ENCODE peak calls at places on chromosomes 16 and 17, in six cellular contexts. H, W, X, A, L and Q are unnamed samples.

GRCh38 chr17:6435968-6436367 is 1.0 kb upstream of the AIPL1 start:
- DNase-seq in W (peak), H (peak), L (peak), X (peak), A (peak), Q (peak)

GRCh38 chr17:81000089-81000630 is 8.5 kb downstream of the CHMP6 start:
- DNase-seq in L (no peak), H (peak), A (no peak), W (no peak), X (no peak), Q (no peak)

GRCh38 chr17:78723001-78723796 is 58.9 kb downstream of the CYTH1 start:
- DNase-seq in A (no peak), L (no peak), X (no peak), H (no peak), W (no peak), Q (no peak)

GRCh38 chr16:19503461-19504075 is 18.3 kb downstream of the GDE1 start:
- DNase-seq in A (no peak), L (no peak), H (no peak), X (no peak), W (no peak), Q (no peak)

GRCh38 chr17:49851387-49852291 is 3.8 kb upstream of the TAC4 start:
- DNase-seq in H (peak), A (peak), L (peak), X (no peak), W (peak), Q (peak)

GRCh38 chr17:39101139-39101538 is 50.3 kb downstream of the PLXDC1 start:
- DNase-seq in H (no peak), L (no peak), W (no peak), X (no peak), A (no peak), Q (no peak)

GRCh38 chr16:72787519-72788268 is 260.2 kb downstream of the ZFHX3 start:
- DNase-seq in W (peak), X (no peak), L (no peak), A (peak), H (peak), Q (peak)

GRCh38 chr17:77324227-77324626 is 183.5 kb downstream of the SEC14L1 start:
- DNase-seq in A (no peak), X (no peak), W (no peak), L (no peak), H (peak), Q (no peak)

GRCh38 chr17:46046957-46047356 is 47.9 kb downstream of the STH start:
- DNase-seq in H (no peak), L (no peak), W (peak), X (no peak), A (no peak), Q (peak)

GRCh38 chr17:51456942-51457341 is 196.6 kb downstream of the UTP18 start:
- DNase-seq in W (no peak), X (no peak), L (no peak), A (no peak), H (no peak), Q (no peak)

GRCh38 chr16:85275533-85276249 is 163.4 kb upstream of the CIBAR2 start:
- DNase-seq in L (peak), H (peak), W (peak), A (peak), X (peak), Q (peak)

GRCh38 chr17:14303343-14304221 is 2.7 kb downstream of the HS3ST3B1 start:
- DNase-seq in W (peak), L (no peak), H (no peak), A (peak), X (no peak), Q (no peak)

GRCh38 chr17:80129006-80129565 is 17.8 kb downstream of the EIF4A3 start:
- DNase-seq in X (no peak), A (no peak), H (no peak), L (no peak), W (peak), Q (no peak)

GRCh38 chr16:85612801-85613608 is at the start of gene GSE1:
- DNase-seq in W (peak), X (peak), A (peak), L (peak), H (peak), Q (peak)

GRCh38 chr17:2931901-2932300 is 131.5 kb downstream of the OR1D5 start:
- DNase-seq in X (no peak), W (no peak), L (no peak), H (no peak), A (no peak), Q (no peak)

GRCh38 chr16:19812986-19813385 is 71.7 kb downstream of the GPRC5B start:
- DNase-seq in A (no peak), X (no peak), W (no peak), L (no peak), H (no peak), Q (no peak)

GRCh38 chr16:78127130-78127529 is 27.7 kb downstream of the WWOX start:
- DNase-seq in H (no peak), X (no peak), L (no peak), A (no peak), W (peak), Q (no peak)

GRCh38 chr17:7477392-7478275 is 1.8 kb downstream of the ZBTB4 start:
- DNase-seq in H (peak), X (no peak), L (no peak), A (no peak), W (peak), Q (peak)

GRCh38 chr17:73476890-73477350 is 165.1 kb upstream of the CDC42EP4 start:
- DNase-seq in L (no peak), H (no peak), A (no peak), W (no peak), X (no peak), Q (no peak)

GRCh38 chr17:79749958-79750357 is 19.2 kb downstream of the ENPP7 start:
- DNase-seq in A (no peak), W (no peak), X (no peak), L (no peak), H (no peak), Q (no peak)

GRCh38 chr17:2421315-2422147 is 20.7 kb upstream of the MNT start:
- DNase-seq in A (no peak), W (no peak), X (no peak), H (no peak), L (peak), Q (peak)

GRCh38 chr16:4936991-4937781 is at the start of gene PPL:
- DNase-seq in H (peak), A (peak), W (no peak), X (no peak), L (peak), Q (no peak)

GRCh38 chr16:9977333-9977897 is 204.8 kb downstream of the GRIN2A start:
- DNase-seq in L (no peak), H (no peak), X (no peak), A (no peak), W (no peak), Q (no peak)

GRCh38 chr17:62703269-62703775 is 75.9 kb downstream of the MRC2 start:
- DNase-seq in L (no peak), W (peak), X (no peak), H (no peak), A (no peak), Q (peak)

GRCh38 chr16:11258553-11259287 is 2.7 kb upstream of the SOCS1 start:
- DNase-seq in X (no peak), A (no peak), W (peak), H (peak), L (no peak), Q (no peak)

GRCh38 chr17:27471321-27472269 is 15.3 kb downstream of the KSR1 start:
- DNase-seq in A (peak), L (no peak), W (peak), X (no peak), H (no peak), Q (no peak)

GRCh38 chr17:74249966-74250365 is 24.1 kb upstream of the DNAI2 start:
- DNase-seq in H (no peak), W (no peak), L (no peak), X (no peak), A (no peak), Q (no peak)

GRCh38 chr17:78831688-78832540 is 8.7 kb downstream of the USP36 start:
- DNase-seq in H (peak), A (no peak), W (no peak), L (no peak), X (no peak), Q (no peak)

GRCh38 chr17:78818932-78819331 is 21.7 kb downstream of the USP36 start:
- DNase-seq in L (no peak), W (no peak), A (no peak), H (no peak), X (no peak), Q (peak)

GRCh38 chr16:67346328-67346727 is 19.7 kb downstream of the LRRC36 start:
- DNase-seq in H (no peak), W (peak), A (no peak), L (no peak), X (no peak), Q (peak)

GRCh38 chr17:4715071-4715749 is 4.8 kb downstream of the ARRB2 start:
- DNase-seq in L (no peak), W (no peak), H (no peak), A (no peak), X (no peak), Q (no peak)

GRCh38 chr16:53091508-53092211 is 36.9 kb downstream of the CHD9 start:
- DNase-seq in X (peak), A (peak), H (peak), W (peak), L (no peak), Q (peak)

GRCh38 chr16:11032000-11032921 is 87.9 kb downstream of the CLEC16A start:
- DNase-seq in H (no peak), X (no peak), W (no peak), A (no peak), L (no peak), Q (no peak)

GRCh38 chr17:67027031-67027628 is 17.2 kb upstream of the CACNG1 start:
- DNase-seq in W (peak), X (no peak), L (no peak), A (no peak), H (no peak), Q (no peak)

GRCh38 chr17:50507871-50508572 is at the start of gene MYCBPAP:
- DNase-seq in X (no peak), A (peak), L (peak), H (peak), W (peak), Q (peak)

GRCh38 chr16:31869511-31870201 is 4.0 kb upstream of the ZNF267 start:
- DNase-seq in H (peak), W (peak), A (no peak), L (no peak), X (no peak), Q (peak)